ENCODE peak calls at places on chromosome 11, in four cellular contexts. T, V, B and N are unnamed samples.

GRCh38 chr11:68314886-68315580 is 2.6 kb downstream of the LRP5 start:
- DNase-seq in T (no peak), V (no peak), B (peak), N (peak)

GRCh38 chr11:69832561-69833413 is 13.6 kb upstream of the FGF3 start:
- DNase-seq in T (peak), V (no peak), B (no peak), N (no peak)

GRCh38 chr11:12278766-12279671 is 98.4 kb upstream of the PARVA start:
- DNase-seq in T (peak), V (no peak), B (no peak), N (no peak)

GRCh38 chr11:121630041-121630440 is 177.3 kb upstream of the SORL1-AS1 start:
- DNase-seq in T (no peak), V (no peak), B (peak), N (peak)

GRCh38 chr11:47356129-47356997 is 3.9 kb upstream of the MYBPC3 start:
- DNase-seq in T (no peak), V (no peak), B (no peak), N (no peak)

GRCh38 chr11:133955091-133955846 is 1.5 kb downstream of the IGSF9B start:
- DNase-seq in T (no peak), V (no peak), B (no peak), N (no peak)

GRCh38 chr11:406796-407650 is 7.8 kb downstream of the SIGIRR start:
- DNase-seq in T (no peak), V (peak), B (peak), N (peak)

GRCh38 chr11:97557399-97557798 is 1167.6 kb downstream of the JRKL start:
- DNase-seq in T (no peak), V (no peak), B (no peak), N (peak)

GRCh38 chr11:23959466-23959865 is 537.4 kb upstream of the LUZP2 start:
- DNase-seq in T (no peak), V (no peak), B (peak), N (no peak)

GRCh38 chr11:96207459-96208449 is 135.2 kb downstream of the MAML2 start:
- DNase-seq in T (no peak), V (peak), B (no peak), N (no peak)

GRCh38 chr11:36342327-36342726 is 46.2 kb downstream of the PRR5L start:
- DNase-seq in T (no peak), V (no peak), B (no peak), N (no peak)

GRCh38 chr11:121415861-121416260 is 36.3 kb upstream of the SORL1 start:
- DNase-seq in T (no peak), V (no peak), B (peak), N (no peak)

GRCh38 chr11:46260161-46260560 is 17.3 kb upstream of the CREB3L1 start:
- DNase-seq in T (no peak), V (no peak), B (no peak), N (no peak)

GRCh38 chr11:12121504-12121903 is 11.1 kb downstream of the MICAL2 start:
- DNase-seq in T (no peak), V (no peak), B (no peak), N (no peak)

GRCh38 chr11:69008774-69009440 is 4.1 kb downstream of the MRGPRF start:
- DNase-seq in T (no peak), V (no peak), B (peak), N (peak)

GRCh38 chr11:96310236-96310635 is 32.8 kb downstream of the MAML2 start:
- DNase-seq in T (no peak), V (no peak), B (no peak), N (no peak)

GRCh38 chr11:85663080-85663729 is 1.7 kb downstream of the CREBZF start:
- DNase-seq in T (no peak), V (no peak), B (peak), N (no peak)

GRCh38 chr11:110376711-110377324 is 52.9 kb upstream of the FDX1 start:
- DNase-seq in T (no peak), V (no peak), B (peak), N (peak)

GRCh38 chr11:129722529-129722928 is 93.1 kb upstream of the TMEM45B start:
- DNase-seq in T (no peak), V (no peak), B (no peak), N (no peak)

GRCh38 chr11:34806875-34807274 is 109.3 kb downstream of the APIP start:
- DNase-seq in T (no peak), V (no peak), B (no peak), N (no peak)

GRCh38 chr11:128625766-128626165 is 38.4 kb upstream of the ETS1 start:
- DNase-seq in T (no peak), V (no peak), B (no peak), N (no peak)

GRCh38 chr11:2380396-2380795 is 3.3 kb downstream of the CD81 start:
- DNase-seq in T (no peak), V (no peak), B (no peak), N (no peak)

GRCh38 chr11:35009191-35009940 is 92.9 kb downstream of the PDHX start:
- DNase-seq in T (no peak), V (no peak), B (peak), N (no peak)

GRCh38 chr11:47617417-47617809 is 23.2 kb upstream of the C1QTNF4 start:
- DNase-seq in T (no peak), V (no peak), B (peak), N (peak)

GRCh38 chr11:94968334-94968958 is 4.9 kb downstream of the CWC15 start:
- DNase-seq in T (no peak), V (no peak), B (peak), N (no peak)

GRCh38 chr11:32386770-32387377 is 48.5 kb downstream of the WT1 start:
- DNase-seq in T (no peak), V (no peak), B (peak), N (peak)

GRCh38 chr11:1531418-1531817 is 40.7 kb downstream of the DUSP8 start:
- DNase-seq in T (no peak), V (no peak), B (peak), N (no peak)

GRCh38 chr11:10674991-10675440 is 18.5 kb downstream of the IRAG1 start:
- DNase-seq in T (no peak), V (no peak), B (no peak), N (no peak)

GRCh38 chr11:45188127-45188526 is 41.7 kb downstream of the PRDM11 start:
- DNase-seq in T (no peak), V (no peak), B (no peak), N (no peak)

GRCh38 chr11:37916331-37916730 is 1318.3 kb upstream of the RAG2 start:
- DNase-seq in T (no peak), V (no peak), B (peak), N (peak)

GRCh38 chr11:69647349-69647748 is 6.4 kb downstream of the CCND1 start:
- DNase-seq in T (no peak), V (no peak), B (no peak), N (no peak)

GRCh38 chr11:46279393-46280099 is 2.1 kb downstream of the CREB3L1 start:
- DNase-seq in T (no peak), V (no peak), B (peak), N (peak)

GRCh38 chr11:22787565-22788162 is 41.9 kb downstream of the SVIP start:
- DNase-seq in T (no peak), V (peak), B (peak), N (peak)

GRCh38 chr11:31926816-31927528 is 115.8 kb upstream of the PAX6 start:
- DNase-seq in T (no peak), V (no peak), B (no peak), N (no peak)

GRCh38 chr11:44498524-44498923 is 66.9 kb upstream of the CD82 start:
- DNase-seq in T (no peak), V (no peak), B (no peak), N (no peak)

GRCh38 chr11:23423119-23423518 is 562.8 kb upstream of the CCDC179 start:
- DNase-seq in T (no peak), V (no peak), B (peak), N (peak)

GRCh38 chr11:125214466-125215204 is 50.1 kb downstream of the PKNOX2 start:
- DNase-seq in T (no peak), V (no peak), B (no peak), N (no peak)

GRCh38 chr11:32891657-32892354 is 805 bp upstream of the QSER1 start:
- DNase-seq in T (no peak), V (peak), B (peak), N (no peak)

GRCh38 chr11:102345923-102346322 is 1.1 kb upstream of the BIRC2 start:
- DNase-seq in T (no peak), V (no peak), B (peak), N (peak)

GRCh38 chr11:120141144-120142071 is 3.5 kb upstream of the TRIM29 start:
- DNase-seq in T (no peak), V (no peak), B (no peak), N (no peak)